ENCODE peak calls at places on chromosomes 7 and 10, in four cellular contexts. P is K562, D is GM12878, W is HepG2. K is an unnamed sample.

GRCh38 chr10:24872049-24872789 is 80.2 kb downstream of the PRTFDC1 start:
- DNase-seq in P (no peak), D (no peak), W (no peak), K (peak)

GRCh38 chr10:104274762-104275721 is 6.1 kb downstream of the GSTO2 start:
- DNase-seq in P (peak), D (no peak), W (no peak), K (peak)

GRCh38 chr7:28458732-28459131 is 46.4 kb downstream of the CREB5 start:
- DNase-seq in P (no peak), D (no peak), W (no peak), K (no peak)

GRCh38 chr7:142787034-142787768 is 16.4 kb downstream of the PRSS2 start:
- DNase-seq in P (no peak), D (no peak), W (no peak), K (no peak)

GRCh38 chr10:128725531-128725930 is 599.3 kb upstream of the MKI67 start:
- DNase-seq in P (no peak), D (no peak), W (no peak), K (no peak)

GRCh38 chr7:75711076-75711475 is 27.7 kb downstream of the HIP1 start:
- DNase-seq in P (no peak), D (no peak), W (no peak), K (no peak)

GRCh38 chr10:62183442-62183841 is 85.2 kb downstream of the RTKN2 start:
- DNase-seq in P (no peak), D (peak), W (no peak), K (no peak)

GRCh38 chr7:95804090-95804489 is 31.7 kb downstream of the DYNC1I1 start:
- DNase-seq in P (no peak), D (no peak), W (no peak), K (no peak)

GRCh38 chr10:106929291-106929925 is 235.1 kb downstream of the SORCS1 start:
- DNase-seq in P (no peak), D (no peak), W (no peak), K (no peak)

GRCh38 chr10:71661060-71661622 is 58.4 kb downstream of the C10orf105 start:
- DNase-seq in P (no peak), D (no peak), W (no peak), K (no peak)

GRCh38 chr10:103276941-103277712 is at the start of gene INA:
- DNase-seq in P (no peak), D (no peak), W (no peak), K (peak)

GRCh38 chr7:150944066-150945042 is 33.8 kb downstream of the KCNH2 start:
- DNase-seq in P (no peak), D (no peak), W (no peak), K (no peak)

GRCh38 chr10:94358480-94358879 is 4.3 kb downstream of the NOC3L start:
- DNase-seq in P (no peak), D (no peak), W (peak), K (no peak)

GRCh38 chr10:60943372-60944158 is 420 bp downstream of the RHOBTB1 start:
- DNase-seq in P (peak), D (no peak), W (peak), K (peak)

GRCh38 chr10:5892007-5892406 is 2.0 kb downstream of the FBH1 start:
- DNase-seq in P (no peak), D (no peak), W (no peak), K (no peak)

GRCh38 chr7:41217306-41217705 is 485.6 kb downstream of the INHBA start:
- DNase-seq in P (no peak), D (no peak), W (no peak), K (no peak)

GRCh38 chr10:19819419-19820033 is 3.3 kb downstream of the PLXDC2 start:
- DNase-seq in P (peak), D (no peak), W (peak), K (peak)

GRCh38 chr7:130901209-130901783 is 167.3 kb upstream of the KLF14 start:
- DNase-seq in P (no peak), D (no peak), W (no peak), K (no peak)

GRCh38 chr7:66353547-66353946 is 148.4 kb downstream of the TPST1 start:
- DNase-seq in P (no peak), D (no peak), W (no peak), K (no peak)

GRCh38 chr7:32058017-32058416 is 12.2 kb downstream of the PDE1C start:
- DNase-seq in P (no peak), D (no peak), W (no peak), K (no peak)

GRCh38 chr10:44004913-44005787 is 356.5 kb upstream of the ZNF32 start:
- DNase-seq in P (no peak), D (no peak), W (no peak), K (no peak)

GRCh38 chr7:119482209-119482608 is 790.8 kb upstream of the KCND2 start:
- DNase-seq in P (no peak), D (peak), W (peak), K (peak)

GRCh38 chr7:11573128-11573527 is 258.9 kb downstream of the THSD7A start:
- DNase-seq in P (no peak), D (no peak), W (no peak), K (no peak)

GRCh38 chr10:112758961-112759360 is 191.1 kb upstream of the TCF7L2 start:
- DNase-seq in P (no peak), D (no peak), W (no peak), K (no peak)

GRCh38 chr10:1706711-1707110 is 30.6 kb downstream of the ADARB2 start:
- DNase-seq in P (no peak), D (no peak), W (no peak), K (no peak)

DNA sequence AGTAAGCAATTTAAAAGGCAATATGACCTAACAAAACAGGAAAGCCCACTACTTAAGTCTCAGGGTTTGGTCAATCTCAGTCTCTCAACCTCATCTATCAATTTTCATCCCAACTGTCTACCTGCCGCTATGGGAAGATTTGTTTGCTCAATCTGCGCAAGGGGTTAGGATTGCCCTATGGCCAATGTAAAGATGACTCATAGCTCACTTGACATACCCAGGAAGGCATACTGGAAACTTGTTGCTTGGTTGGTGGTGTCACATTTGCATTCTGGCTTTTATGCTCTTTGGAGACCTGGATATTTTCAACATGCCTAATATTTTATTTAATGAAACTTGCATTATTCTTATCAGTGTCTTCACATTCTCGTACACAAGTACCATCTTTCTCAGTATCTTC is 78.1 kb upstream of the TMEM196 start:
- DNase-seq in P (no peak), D (no peak), W (no peak), K (no peak)
- TF ChIP-seq NFIC in P (no peak), D (no peak), W (no peak), K (no peak)

GRCh38 chr7:45140827-45141226 is 16.8 kb upstream of the RAMP3 start:
- DNase-seq in P (no peak), D (peak), W (no peak), K (no peak)

GRCh38 chr7:45143616-45144015 is 14.0 kb upstream of the RAMP3 start:
- DNase-seq in P (no peak), D (no peak), W (peak), K (no peak)

GRCh38 chr7:45133877-45134276 is 22.4 kb upstream of the TBRG4 start:
- DNase-seq in P (no peak), D (no peak), W (no peak), K (no peak)

GRCh38 chr7:45136106-45137060 is 21.2 kb upstream of the RAMP3 start:
- DNase-seq in P (peak), D (peak), W (peak), K (peak)

DNA sequence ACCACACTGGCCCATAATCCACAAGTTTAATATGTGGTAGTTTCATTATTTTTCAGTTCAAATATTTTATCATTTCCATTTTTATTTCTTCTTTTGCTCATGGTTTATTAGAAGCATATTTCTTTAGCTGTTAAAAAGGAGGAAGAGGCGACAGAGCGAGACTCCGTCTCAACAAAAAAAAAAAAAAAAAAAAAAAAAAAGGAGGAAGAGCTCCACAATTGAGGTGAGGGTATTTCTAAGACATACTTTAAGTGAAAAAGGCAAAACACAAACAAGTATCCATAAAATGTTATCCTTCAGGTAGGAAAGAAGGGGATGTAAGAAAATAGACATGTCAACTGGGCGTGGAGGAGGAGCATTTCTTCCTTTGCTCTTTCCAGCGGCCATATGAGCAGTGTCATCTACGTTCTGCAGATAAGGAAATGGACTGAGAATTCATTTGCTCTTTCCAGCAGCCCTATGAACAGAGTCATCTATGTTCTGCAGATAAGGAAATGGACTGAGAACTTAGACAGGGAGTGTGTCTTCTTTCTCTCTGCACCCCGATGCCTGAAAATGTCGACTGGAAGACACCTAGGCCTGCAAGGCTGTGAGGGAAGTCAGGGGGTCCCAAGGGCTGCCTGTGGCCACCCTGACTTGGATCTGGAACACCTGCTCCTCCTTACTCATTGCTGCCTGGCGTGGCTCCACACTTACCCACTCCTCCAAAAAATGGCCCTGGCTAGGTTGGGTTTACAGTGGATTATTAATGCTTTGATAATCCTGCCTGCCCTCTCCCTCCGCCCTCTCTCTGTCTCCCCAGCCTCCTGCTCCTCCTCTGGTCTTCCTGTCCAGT is 18.9 kb upstream of the RAMP3 start:
- DNase-seq in P (peak), D (no peak), W (no peak), K (no peak)
- TF ChIP-seq NFIC in P (no peak), D (no peak), W (no peak), K (no peak)

DNA sequence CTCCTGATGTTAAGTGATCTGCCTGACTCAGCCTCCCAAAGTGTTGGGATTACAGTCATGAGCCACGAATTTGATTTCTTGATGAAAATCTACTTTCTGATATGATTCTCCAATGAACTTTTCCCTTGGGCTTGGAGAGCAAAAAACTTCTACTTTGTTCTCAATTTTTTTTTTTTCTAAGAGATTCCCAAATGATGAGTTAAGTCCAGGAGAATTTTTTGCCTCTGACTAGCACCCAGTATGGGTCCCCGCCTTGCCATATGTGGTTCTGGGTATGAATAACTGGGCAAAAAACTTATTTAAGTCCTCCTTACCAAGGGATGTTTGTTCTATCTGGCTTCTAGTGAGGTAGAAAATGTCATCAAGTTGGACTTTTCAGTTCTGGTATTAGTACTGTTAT is 147.9 kb upstream of the LYZL1 start:
- DNase-seq in P (no peak), D (no peak), W (no peak), K (no peak)
- TF ChIP-seq NFIC in P (no peak), D (no peak), W (no peak), K (peak)

GRCh38 chr7:158588085-158588877 is 658 bp upstream of the PTPRN2 start:
- DNase-seq in P (no peak), D (no peak), W (no peak), K (no peak)
- TF ChIP-seq NFIC in P (no peak), D (no peak), W (no peak), K (no peak)

GRCh38 chr10:21238717-21239116 is 286.8 kb downstream of the SKIDA1 start:
- DNase-seq in P (no peak), D (no peak), W (no peak), K (no peak)

GRCh38 chr10:21246178-21246577 is 279.3 kb downstream of the SKIDA1 start:
- DNase-seq in P (no peak), D (no peak), W (no peak), K (no peak)

GRCh38 chr10:21243748-21244257 is 281.7 kb downstream of the SKIDA1 start:
- DNase-seq in P (no peak), D (no peak), W (no peak), K (no peak)

GRCh38 chr10:21247592-21247991 is 277.9 kb downstream of the SKIDA1 start:
- DNase-seq in P (no peak), D (no peak), W (no peak), K (no peak)

GRCh38 chr10:21242915-21243314 is 282.6 kb downstream of the SKIDA1 start:
- DNase-seq in P (no peak), D (no peak), W (no peak), K (no peak)
- TF ChIP-seq NFIC in P (no peak), D (no peak), W (no peak), K (no peak)

GRCh38 chr10:68550747-68551411 is 9.3 kb upstream of the TET1 start:
- DNase-seq in P (peak), D (no peak), W (peak), K (peak)
- TF ChIP-seq NFIC in P (no peak), D (no peak), W (no peak), K (no peak)

DNA sequence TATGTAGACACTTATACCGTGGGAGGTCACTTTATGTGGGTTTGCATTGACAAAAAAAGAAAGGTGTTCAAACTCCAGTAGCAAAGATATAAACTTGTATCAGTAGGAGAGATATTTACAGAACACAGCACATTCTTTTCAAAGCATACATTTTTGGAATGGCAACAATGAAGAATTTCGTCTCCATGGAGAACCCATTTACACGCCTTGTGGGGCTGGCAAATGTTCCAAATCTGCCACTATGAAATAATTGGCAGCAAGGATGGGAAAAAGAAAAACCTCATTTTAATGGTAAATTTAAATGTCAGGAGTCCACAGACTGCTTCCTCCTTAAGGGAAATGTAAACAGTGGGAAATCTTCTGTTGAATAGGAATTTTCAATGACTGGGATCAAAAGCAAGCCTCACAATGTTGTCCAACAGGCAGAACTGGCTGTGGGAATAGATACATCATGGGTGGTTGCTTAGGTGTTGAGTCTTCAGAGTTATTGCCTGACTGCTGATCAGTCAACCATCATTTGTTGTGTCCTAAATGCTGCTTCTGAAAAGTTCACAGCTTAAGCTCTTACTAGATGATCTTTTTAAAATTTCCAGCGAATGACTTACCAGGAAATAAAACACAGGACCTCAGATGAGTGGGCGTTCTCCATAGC is 256.6 kb upstream of the SEMA3C start:
- DNase-seq in P (no peak), D (no peak), W (no peak), K (no peak)
- TF ChIP-seq NFIC in P (no peak), D (no peak), W (no peak), K (no peak)

DNA sequence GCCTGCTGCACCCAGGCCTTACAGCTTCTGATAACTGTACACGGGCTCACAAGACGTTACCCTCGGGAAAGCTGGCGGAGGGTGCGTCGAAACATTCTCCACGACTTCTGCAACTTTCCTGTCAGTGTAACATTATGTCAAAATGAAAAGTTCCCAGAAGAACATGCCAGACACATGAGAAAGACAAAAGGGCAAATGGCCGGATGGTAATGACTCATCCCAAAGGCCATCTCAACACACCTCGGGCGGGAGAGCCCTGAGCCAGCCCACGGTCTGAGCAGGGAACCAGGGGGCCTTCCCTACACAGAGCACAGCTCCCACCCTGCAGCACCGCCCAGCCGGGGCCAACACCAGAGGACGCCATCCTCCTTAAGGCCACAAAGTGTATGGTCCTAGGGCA is 118.7 kb downstream of the MAD1L1 start:
- DNase-seq in P (no peak), D (no peak), W (no peak), K (no peak)
- TF ChIP-seq NFIC in P (no peak), D (no peak), W (no peak), K (peak)

GRCh38 chr7:156692849-156693248 is 52.3 kb downstream of the RNF32 start:
- DNase-seq in P (no peak), D (no peak), W (no peak), K (no peak)

GRCh38 chr7:156691764-156692163 is 51.2 kb downstream of the RNF32 start:
- DNase-seq in P (no peak), D (no peak), W (no peak), K (no peak)

DNA sequence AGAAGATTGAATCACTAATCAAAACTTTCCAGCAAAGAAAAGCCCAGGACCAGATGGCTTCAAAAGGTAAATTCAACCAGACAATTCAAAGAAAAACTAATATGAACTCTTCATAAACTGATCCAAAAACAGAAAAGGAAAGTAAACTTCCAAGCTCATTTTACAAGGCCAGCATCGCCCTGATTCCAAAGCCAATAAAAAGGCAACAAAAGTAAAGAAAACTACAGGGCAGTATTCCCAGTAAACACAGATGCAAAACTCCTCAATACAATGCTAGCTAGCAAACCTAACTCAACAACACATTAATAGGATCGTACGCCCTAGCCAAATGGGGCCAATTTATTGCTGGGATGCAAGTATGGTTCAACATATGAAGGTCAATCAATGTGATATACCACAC is 53.1 kb downstream of the RNF32 start:
- DNase-seq in P (no peak), D (no peak), W (no peak), K (no peak)
- TF ChIP-seq NFIC in P (no peak), D (no peak), W (no peak), K (no peak)

DNA sequence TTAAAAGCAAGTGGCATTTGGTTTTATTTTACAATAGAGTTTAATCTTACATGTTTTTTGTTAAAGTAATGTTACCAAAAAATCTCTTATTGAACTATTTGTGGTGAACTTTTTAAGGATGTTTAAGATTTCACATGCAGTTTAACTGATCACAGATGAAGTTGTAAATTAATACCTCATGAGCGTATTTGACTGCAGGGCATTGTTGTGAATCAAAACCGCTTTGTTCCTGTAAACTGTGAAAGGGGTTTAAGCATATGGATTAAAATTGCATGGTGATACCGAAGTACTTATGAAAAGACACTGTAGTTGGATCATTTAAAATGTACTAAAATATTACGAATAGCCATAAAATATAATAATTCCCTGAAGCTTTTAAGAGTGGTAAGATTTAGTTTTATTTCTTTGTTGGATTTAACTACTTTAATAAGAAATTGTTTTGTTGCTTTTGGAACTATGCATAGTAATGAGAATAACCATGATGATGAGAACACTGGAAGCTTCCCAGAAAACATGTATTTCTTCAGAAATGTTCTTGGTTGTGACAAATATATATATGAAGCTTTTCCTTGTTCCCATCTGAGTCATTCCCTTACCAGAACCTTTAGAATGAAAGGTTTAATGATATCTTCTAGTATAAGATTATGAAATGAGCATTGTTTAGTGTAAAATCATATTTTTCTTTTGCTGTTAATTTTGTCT is 131.3 kb downstream of the ADK start:
- DNase-seq in P (no peak), D (no peak), W (no peak), K (peak)
- TF ChIP-seq NFIC in P (no peak), D (no peak), W (no peak), K (no peak)